ENCODE peak calls at places on chromosomes 4 and X, in nine cellular contexts. Y, Z, V, F, W, L, M, Q and C are unnamed samples.

GRCh38 chrX:20454117-20454516 is 187.4 kb upstream of the RPS6KA3 start:
- DNase-seq in Y (no peak), Z (no peak), V (no peak), F (no peak), W (no peak), L (no peak), M (no peak), Q (no peak), C (no peak)

GRCh38 chrX:111319451-111319850 is 49.2 kb upstream of the CAPN6 start:
- DNase-seq in Y (no peak), Z (no peak), V (no peak), F (no peak), W (no peak), L (no peak), M (no peak), Q (no peak), C (no peak)

GRCh38 chrX:55057691-55058249 is 17.1 kb upstream of the PAGE2B start:
- DNase-seq in Y (peak; percentile 25), Z (no peak), V (no peak), F (peak; percentile 33), W (no peak), L (no peak), M (no peak), Q (peak; percentile 7), C (peak; percentile 23)

GRCh38 chrX:101348452-101349222 is at the start of gene TIMM8A:
- DNase-seq in Y (peak; percentile 79), Z (peak; percentile 46), V (peak; percentile 56), F (peak; percentile 82), W (peak; percentile 77), L (peak; percentile 9), M (peak; percentile 50), Q (peak; percentile 78), C (peak; percentile 73)

GRCh38 chrX:70476934-70477733 is 32.5 kb downstream of the DLG3 start:
- DNase-seq in Y (no peak), Z (no peak), V (peak; percentile 34), F (peak; percentile 53), W (no peak), L (no peak), M (no peak), Q (no peak), C (no peak)

GRCh38 chr4:185730387-185730786 is 81.6 kb downstream of the SORBS2 start:
- DNase-seq in Y (no peak), Z (no peak), V (no peak), F (peak; percentile 6), W (no peak), L (no peak), M (no peak), Q (no peak), C (no peak)

GRCh38 chrX:97065973-97066372 is 182.3 kb downstream of the RPA4 start:
- DNase-seq in Y (no peak), Z (no peak), V (no peak), F (no peak), W (no peak), L (no peak), M (no peak), Q (no peak), C (no peak)

GRCh38 chr4:136558940-136559494 is 973.3 kb downstream of the PCDH18 start:
- DNase-seq in Y (no peak), Z (no peak), V (no peak), F (no peak), W (no peak), L (no peak), M (no peak), Q (no peak), C (no peak)

GRCh38 chr4:53908661-53909078 is 155.7 kb downstream of the CHIC2 start:
- DNase-seq in Y (peak; percentile 41), Z (no peak), V (peak; percentile 78), F (peak; percentile 77), W (no peak), L (no peak), M (no peak), Q (peak; percentile 59), C (no peak)

GRCh38 chrX:17442898-17443297 is 67.9 kb downstream of the NHS start:
- DNase-seq in Y (no peak), Z (no peak), V (no peak), F (peak; percentile 34), W (no peak), L (no peak), M (no peak), Q (no peak), C (no peak)

GRCh38 chr4:168524897-168525296 is 28.0 kb downstream of the PALLD start:
- DNase-seq in Y (no peak), Z (no peak), V (no peak), F (no peak), W (no peak), L (no peak), M (no peak), Q (no peak), C (no peak)

GRCh38 chr4:181761130-181761529 is 482.1 kb upstream of the TENM3 start:
- DNase-seq in Y (no peak), Z (no peak), V (no peak), F (no peak), W (no peak), L (no peak), M (no peak), Q (no peak), C (no peak)

GRCh38 chr4:54322817-54323417 is 93.8 kb downstream of the PDGFRA start:
- DNase-seq in Y (peak; percentile 86), Z (no peak), V (peak; percentile 77), F (peak; percentile 55), W (peak; percentile 27), L (peak; percentile 26), M (peak; percentile 24), Q (peak; percentile 69), C (peak; percentile 26)

GRCh38 chrX:37608156-37608555 is 36.7 kb downstream of the LANCL3 start:
- DNase-seq in Y (no peak), Z (no peak), V (no peak), F (no peak), W (no peak), L (no peak), M (no peak), Q (no peak), C (no peak)

GRCh38 chr4:110201502-110201901 is 3.1 kb upstream of the ELOVL6 start:
- DNase-seq in Y (no peak), Z (no peak), V (no peak), F (no peak), W (no peak), L (no peak), M (no peak), Q (no peak), C (no peak)

GRCh38 chr4:22501715-22502095 is 14.2 kb downstream of the ADGRA3 start:
- DNase-seq in Y (no peak), Z (no peak), V (no peak), F (no peak), W (no peak), L (no peak), M (no peak), Q (no peak), C (no peak)

GRCh38 chr4:98516042-98516440 is 142.4 kb downstream of the TSPAN5 start:
- DNase-seq in Y (no peak), Z (no peak), V (no peak), F (peak; percentile 53), W (no peak), L (no peak), M (no peak), Q (no peak), C (no peak)

GRCh38 chrX:140389331-140389730 is 115.5 kb downstream of the SOX3 start:
- DNase-seq in Y (no peak), Z (no peak), V (no peak), F (no peak), W (no peak), L (no peak), M (no peak), Q (no peak), C (no peak)

GRCh38 chr4:78426972-78427371 is 124.6 kb upstream of the ANXA3 start:
- DNase-seq in Y (no peak), Z (no peak), V (no peak), F (peak; percentile 11), W (no peak), L (no peak), M (no peak), Q (no peak), C (no peak)

GRCh38 chr4:102586644-102587021 is 85.5 kb downstream of the NFKB1 start:
- DNase-seq in Y (no peak), Z (peak; percentile 18), V (no peak), F (no peak), W (no peak), L (no peak), M (no peak), Q (no peak), C (peak; percentile 42)

GRCh38 chr4:8724436-8725070 is 132.0 kb downstream of the CPZ start:
- DNase-seq in Y (no peak), Z (no peak), V (no peak), F (no peak), W (no peak), L (no peak), M (no peak), Q (no peak), C (no peak)

GRCh38 chr4:7436256-7436655 is 1.5 kb upstream of the PSAPL1 start:
- DNase-seq in Y (no peak), Z (no peak), V (no peak), F (no peak), W (no peak), L (no peak), M (no peak), Q (no peak), C (no peak)